ENCODE peak calls at places on chromosome 18, in seven cellular contexts. P is breast epithelium; M is IMR-90; Q is activated T-cell treated with anti-CD3 and anti-CD28 coated beads, Interleukin-2, amount 50 U/mL, for 72 hours; U is WTC11; B is cardiac muscle cell; J is fibroblast of the aortic adventitia. V is an unnamed sample.
A peak's percentile ranks its signal among the peaks of the same experiment; 100 is the strongest.

GRCh38 chr18:59272221-59272888 is 899 bp downstream of the RAX start:
- DNase-seq in P (no peak), M (no peak), Q (no peak), U (peak; percentile 43), B (no peak), J (no peak), V (no peak)

GRCh38 chr18:28284132-28284531 is 107.2 kb upstream of the CDH2 start:
- DNase-seq in P (no peak), M (peak; percentile 86), Q (no peak), U (no peak), B (no peak), J (peak; percentile 23), V (no peak)

GRCh38 chr18:45248240-45248903 is 366.9 kb upstream of the SLC14A2 start:
- DNase-seq in P (no peak), M (peak; percentile 81), Q (no peak), U (no peak), B (peak; percentile 82), J (peak; percentile 97), V (no peak)

GRCh38 chr18:51211552-51211951 is 14.1 kb upstream of the MEX3C start:
- DNase-seq in P (no peak), M (peak; percentile 59), Q (peak; percentile 78), U (no peak), B (peak; percentile 97), J (peak; percentile 82), V (no peak)

GRCh38 chr18:35749701-35750100 is 168.2 kb downstream of the GALNT1 start:
- DNase-seq in P (no peak), M (no peak), Q (no peak), U (no peak), B (no peak), J (peak; percentile 14), V (no peak)

GRCh38 chr18:44238449-44238848 is 442.2 kb upstream of the SETBP1 start:
- DNase-seq in P (no peak), M (no peak), Q (no peak), U (no peak), B (no peak), J (no peak), V (no peak)

GRCh38 chr18:77114564-77115391 is 17.8 kb downstream of the MBP start:
- DNase-seq in P (peak; percentile 64), M (peak; percentile 94), Q (no peak), U (no peak), B (peak; percentile 93), J (no peak), V (peak; percentile 72)

GRCh38 chr18:24632158-24632988 is 171.9 kb downstream of the HRH4 start:
- DNase-seq in P (no peak), M (no peak), Q (no peak), U (no peak), B (no peak), J (no peak), V (no peak)

GRCh38 chr18:49076767-49077166 is 126.0 kb upstream of the SMAD7 start:
- DNase-seq in P (no peak), M (no peak), Q (no peak), U (no peak), B (no peak), J (no peak), V (no peak)

GRCh38 chr18:42404151-42404550 is 449.1 kb downstream of the PIK3C3 start:
- DNase-seq in P (no peak), M (no peak), Q (no peak), U (no peak), B (no peak), J (no peak), V (no peak)

GRCh38 chr18:8754995-8755955 is 49.9 kb downstream of the MTCL1 start:
- DNase-seq in P (no peak), M (peak; percentile 89), Q (peak; percentile 19), U (no peak), B (peak; percentile 28), J (no peak), V (no peak)

GRCh38 chr18:79809482-79810192 is 11.9 kb downstream of the KCNG2 start:
- DNase-seq in P (no peak), M (no peak), Q (no peak), U (no peak), B (no peak), J (no peak), V (no peak)

GRCh38 chr18:36446059-36446458 is 148.5 kb downstream of the FHOD3 start:
- DNase-seq in P (no peak), M (peak; percentile 33), Q (no peak), U (no peak), B (no peak), J (no peak), V (no peak)

GRCh38 chr18:7000484-7001096 is 117.0 kb downstream of the LAMA1 start:
- DNase-seq in P (no peak), M (peak; percentile 19), Q (no peak), U (no peak), B (peak; percentile 57), J (peak; percentile 8), V (no peak)

GRCh38 chr18:68152770-68153169 is 562.1 kb downstream of the TMX3 start:
- DNase-seq in P (no peak), M (no peak), Q (no peak), U (peak; percentile 73), B (no peak), J (no peak), V (no peak)

GRCh38 chr18:71431171-71431570 is 1113.0 kb downstream of the CBLN2 start:
- DNase-seq in P (no peak), M (no peak), Q (no peak), U (no peak), B (no peak), J (no peak), V (no peak)

GRCh38 chr18:11689031-11689971 is at the start of gene GNAL:
- DNase-seq in P (peak; percentile 75), M (peak; percentile 85), Q (peak; percentile 75), U (peak; percentile 89), B (peak; percentile 92), J (peak; percentile 85), V (peak; percentile 49)

GRCh38 chr18:53534203-53534602 is 690.3 kb downstream of the MBD2 start:
- DNase-seq in P (no peak), M (no peak), Q (no peak), U (no peak), B (no peak), J (no peak), V (no peak)

GRCh38 chr18:9849407-9849961 is 36.3 kb upstream of the TXNDC2 start:
- DNase-seq in P (no peak), M (no peak), Q (no peak), U (no peak), B (peak; percentile 50), J (no peak), V (no peak)

GRCh38 chr18:52554180-52554579 is 214.2 kb downstream of the DCC start:
- DNase-seq in P (no peak), M (no peak), Q (no peak), U (no peak), B (no peak), J (no peak), V (no peak)

GRCh38 chr18:37394610-37394965 is 171.0 kb downstream of the CELF4 start:
- DNase-seq in P (no peak), M (no peak), Q (no peak), U (no peak), B (no peak), J (no peak), V (no peak)

GRCh38 chr18:56257215-56257614 is 381.2 kb downstream of the TXNL1 start:
- DNase-seq in P (no peak), M (peak; percentile 96), Q (no peak), U (no peak), B (peak; percentile 72), J (peak; percentile 72), V (no peak)

GRCh38 chr18:3447035-3447894 is 2.7 kb upstream of the TGIF1 start:
- DNase-seq in P (peak; percentile 54), M (peak; percentile 62), Q (peak; percentile 52), U (peak; percentile 53), B (peak; percentile 88), J (peak; percentile 92), V (no peak)

GRCh38 chr18:45690975-45691815 is 32.8 kb upstream of the SLC14A1 start:
- DNase-seq in P (peak; percentile 77), M (peak; percentile 76), Q (peak; percentile 79), U (peak; percentile 88), B (peak; percentile 85), J (peak; percentile 89), V (peak; percentile 80)

GRCh38 chr18:68992719-68993482 is 195.0 kb downstream of the CCDC102B start:
- DNase-seq in P (no peak), M (no peak), Q (no peak), U (no peak), B (no peak), J (no peak), V (no peak)

GRCh38 chr18:49400398-49401072 is 59.9 kb downstream of the DYM start:
- DNase-seq in P (no peak), M (peak; percentile 48), Q (no peak), U (no peak), B (no peak), J (peak; percentile 16), V (no peak)

GRCh38 chr18:26618130-26618529 is 69.8 kb upstream of the KCTD1 start:
- DNase-seq in P (no peak), M (no peak), Q (no peak), U (no peak), B (no peak), J (no peak), V (no peak)

GRCh38 chr18:74994502-74995403 is 214.2 kb downstream of the PTGR3 start:
- DNase-seq in P (no peak), M (peak; percentile 11), Q (peak; percentile 22), U (no peak), B (peak; percentile 26), J (peak; percentile 8), V (no peak)

GRCh38 chr18:31269508-31270074 is 48.4 kb upstream of the DSG1 start:
- DNase-seq in P (no peak), M (no peak), Q (no peak), U (no peak), B (no peak), J (no peak), V (no peak)

GRCh38 chr18:55250729-55251128 is 291.5 kb upstream of the CCDC68 start:
- DNase-seq in P (no peak), M (peak; percentile 69), Q (no peak), U (no peak), B (no peak), J (peak; percentile 82), V (no peak)

GRCh38 chr18:57581301-57581934 is 5.1 kb downstream of the FECH start:
- DNase-seq in P (no peak), M (no peak), Q (no peak), U (no peak), B (no peak), J (no peak), V (no peak)

GRCh38 chr18:3442894-3443293 is 7.1 kb upstream of the TGIF1 start:
- DNase-seq in P (no peak), M (no peak), Q (no peak), U (no peak), B (no peak), J (no peak), V (no peak)

V was measured in omental fat pad.